ENCODE peak calls at places on chromosomes 11 and 22, in nine cellular contexts. T, I, D, P, Z, H, N, R and M are unnamed samples.

GRCh38 chr11:3745161-3745560 is 52.2 kb downstream of the NUP98 start:
- DNase-seq in T (no peak), I (peak), D (no peak), P (no peak), Z (no peak), H (no peak), N (no peak), R (no peak), M (no peak)

GRCh38 chr11:57778318-57779037 is 16.9 kb downstream of the CTNND1 start:
- DNase-seq in T (peak), I (peak), D (peak), P (peak), Z (peak), H (peak), N (peak), R (peak), M (no peak)

GRCh38 chr22:24006914-24007214 is 1.6 kb upstream of the GSTT4 start:
- DNase-seq in T (no peak), I (no peak), D (no peak), P (no peak), Z (no peak), H (no peak), N (no peak), R (no peak), M (no peak)

GRCh38 chr22:29030016-29030617 is 31.5 kb downstream of the C22orf31 start:
- DNase-seq in T (no peak), I (peak), D (no peak), P (no peak), Z (no peak), H (no peak), N (peak), R (no peak), M (no peak)

GRCh38 chr11:17898782-17899181 is 114.1 kb downstream of the SERGEF start:
- DNase-seq in T (no peak), I (no peak), D (peak), P (no peak), Z (no peak), H (no peak), N (no peak), R (no peak), M (no peak)

GRCh38 chr11:45926536-45927331 is 4.3 kb downstream of the LARGE2 start:
- DNase-seq in T (no peak), I (no peak), D (no peak), P (no peak), Z (no peak), H (no peak), N (no peak), R (peak), M (no peak)

GRCh38 chr11:8726395-8726794 is 43.8 kb downstream of the RPL27A start:
- DNase-seq in T (no peak), I (no peak), D (no peak), P (no peak), Z (no peak), H (no peak), N (no peak), R (peak), M (no peak)

GRCh38 chr11:9756878-9757277 is 93.0 kb downstream of the SWAP70 start:
- DNase-seq in T (no peak), I (no peak), D (no peak), P (no peak), Z (no peak), H (no peak), N (no peak), R (no peak), M (no peak)

GRCh38 chr22:36506637-36507517 is at the start of gene FOXRED2:
- DNase-seq in T (peak), I (peak), D (peak), P (peak), Z (no peak), H (peak), N (no peak), R (peak), M (peak)

GRCh38 chr11:124672531-124673215 is 866 bp downstream of the SIAE start:
- DNase-seq in T (no peak), I (no peak), D (no peak), P (no peak), Z (no peak), H (no peak), N (no peak), R (no peak), M (no peak)

GRCh38 chr22:39482768-39483167 is 19.3 kb upstream of the MIEF1 start:
- DNase-seq in T (no peak), I (no peak), D (no peak), P (no peak), Z (peak), H (no peak), N (no peak), R (peak), M (no peak)

GRCh38 chr22:31291716-31292644 is at the start of gene PIK3IP1:
- DNase-seq in T (peak), I (peak), D (peak), P (peak), Z (no peak), H (peak), N (peak), R (peak), M (peak)

GRCh38 chr11:34654491-34655334 is 33.8 kb downstream of the EHF start:
- DNase-seq in T (no peak), I (no peak), D (peak), P (peak), Z (no peak), H (no peak), N (peak), R (no peak), M (no peak)

GRCh38 chr11:115244758-115245157 is 259.5 kb downstream of the CADM1 start:
- DNase-seq in T (no peak), I (no peak), D (no peak), P (no peak), Z (no peak), H (no peak), N (no peak), R (no peak), M (no peak)

DNA sequence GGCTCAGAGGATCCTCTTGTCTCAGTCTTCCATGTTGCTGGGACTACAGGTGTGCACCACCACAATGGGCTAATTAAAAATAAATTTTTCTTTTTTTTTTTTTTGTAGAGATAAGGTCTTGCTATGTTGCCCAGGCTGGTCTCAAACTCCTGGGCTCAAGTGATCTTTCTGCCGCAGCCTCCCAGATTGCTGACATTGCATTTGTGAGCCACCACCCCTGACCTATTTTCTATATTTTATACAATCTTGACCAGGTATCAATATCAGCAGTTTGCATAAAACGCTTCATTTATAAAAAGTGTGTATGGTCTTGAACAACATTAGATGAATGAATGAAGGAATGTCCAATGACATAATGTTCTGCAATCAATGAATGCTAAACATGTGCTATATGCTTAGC is 9.1 kb upstream of the STX3 start:
- DNase-seq in T (no peak), I (no peak), D (no peak), P (no peak), Z (no peak), H (no peak), N (no peak), R (no peak), M (no peak)
- TF ChIP-seq CTCF in T (no peak), I (no peak), D (no peak), P (no peak), Z (no peak), H (no peak), N (no peak), R (no peak), M (no peak)

DNA sequence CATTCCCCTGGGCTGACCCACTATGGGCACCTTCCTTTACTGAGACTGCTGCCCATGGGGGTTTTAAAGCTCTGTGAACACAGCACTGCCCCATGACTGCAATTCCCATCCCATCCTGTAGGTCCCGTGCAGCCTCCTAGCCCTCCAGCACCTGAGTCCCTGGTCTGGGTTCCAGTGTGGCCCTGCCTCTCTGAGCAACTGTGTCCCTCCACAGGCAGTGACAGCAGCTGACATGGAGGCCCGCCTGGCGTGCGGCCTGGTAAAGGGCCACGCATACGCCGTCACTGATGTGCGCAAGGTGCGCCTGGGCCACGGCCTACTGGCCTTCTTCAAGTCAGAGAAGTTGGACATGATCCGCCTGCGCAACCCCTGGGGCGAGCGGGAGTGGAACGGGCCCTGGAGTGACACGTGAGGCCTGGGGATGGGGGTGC is 12.6 kb downstream of the OMP start:
- DNase-seq in T (no peak), I (no peak), D (peak), P (peak), Z (no peak), H (no peak), N (no peak), R (no peak), M (peak)
- TF ChIP-seq CTCF in T (no peak), I (no peak), D (peak), P (peak), Z (peak), H (no peak), N (no peak), R (peak), M (peak)

GRCh38 chr22:27431896-27432295 is 369.7 kb downstream of the MN1 start:
- DNase-seq in T (no peak), I (no peak), D (no peak), P (no peak), Z (no peak), H (no peak), N (no peak), R (no peak), M (no peak)

GRCh38 chr22:27430799-27431480 is 370.6 kb downstream of the MN1 start:
- DNase-seq in T (no peak), I (no peak), D (no peak), P (no peak), Z (no peak), H (no peak), N (no peak), R (no peak), M (no peak)

GRCh38 chr22:27434898-27435297 is 366.7 kb downstream of the MN1 start:
- DNase-seq in T (no peak), I (no peak), D (no peak), P (no peak), Z (no peak), H (no peak), N (no peak), R (no peak), M (no peak)

GRCh38 chr22:27435839-27436581 is 365.5 kb downstream of the MN1 start:
- DNase-seq in T (peak), I (no peak), D (no peak), P (no peak), Z (no peak), H (peak), N (no peak), R (no peak), M (no peak)

DNA sequence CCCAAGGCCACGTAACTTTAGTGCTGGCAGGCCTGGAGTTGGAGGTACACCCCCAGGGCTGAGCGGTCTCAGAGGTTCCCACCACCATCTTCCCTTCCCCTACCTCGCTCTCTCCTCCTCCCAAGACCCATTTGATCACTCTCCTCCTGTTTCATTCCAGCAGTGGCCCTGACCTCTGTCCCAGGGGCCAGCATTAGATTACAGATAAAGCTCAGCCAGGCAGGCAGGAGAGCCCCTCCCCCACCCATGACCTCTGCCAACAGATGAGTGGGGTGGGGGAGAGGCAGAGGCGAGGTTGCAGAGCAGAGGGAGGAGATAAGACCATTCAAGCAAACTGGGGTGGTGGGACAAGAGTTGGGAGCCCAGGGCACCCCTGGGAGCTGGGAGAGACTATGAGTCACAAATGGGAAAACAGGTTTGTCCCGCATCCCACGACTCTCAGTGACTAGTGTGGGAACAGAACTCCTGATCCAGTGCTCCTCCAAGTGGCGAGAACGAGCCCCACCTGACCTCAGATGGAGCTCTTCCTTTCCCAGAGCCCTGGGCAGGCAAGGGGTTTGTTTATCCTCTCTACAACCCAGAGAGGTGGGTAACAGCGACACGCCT is 367.9 kb downstream of the MN1 start:
- DNase-seq in T (peak), I (no peak), D (no peak), P (no peak), Z (no peak), H (no peak), N (no peak), R (no peak), M (no peak)
- TF ChIP-seq CTCF in T (no peak), I (no peak), D (no peak), P (no peak), Z (no peak), H (no peak), N (no peak), R (no peak), M (no peak)

GRCh38 chr11:66258473-66258893 is 10.0 kb upstream of the RAB1B start:
- DNase-seq in T (no peak), I (no peak), D (no peak), P (no peak), Z (no peak), H (no peak), N (no peak), R (no peak), M (no peak)
- TF ChIP-seq CTCF in T (peak), I (peak), D (no peak), P (no peak), Z (peak), H (no peak), N (no peak), R (no peak), M (peak)

GRCh38 chr22:48491451-48491941 is 1336.2 kb downstream of the BRD1 start:
- DNase-seq in T (no peak), I (no peak), D (no peak), P (no peak), Z (no peak), H (no peak), N (no peak), R (peak), M (no peak)

GRCh38 chr22:48488611-48489456 is 1338.8 kb downstream of the BRD1 start:
- DNase-seq in T (peak), I (no peak), D (peak), P (no peak), Z (no peak), H (peak), N (no peak), R (peak), M (no peak)

GRCh38 chr22:48490513-48491411 is 1336.9 kb downstream of the BRD1 start:
- DNase-seq in T (no peak), I (no peak), D (no peak), P (no peak), Z (no peak), H (no peak), N (no peak), R (peak), M (peak)

GRCh38 chr22:48488149-48488551 is 1339.5 kb downstream of the BRD1 start:
- DNase-seq in T (no peak), I (no peak), D (no peak), P (no peak), Z (no peak), H (no peak), N (no peak), R (no peak), M (no peak)

DNA sequence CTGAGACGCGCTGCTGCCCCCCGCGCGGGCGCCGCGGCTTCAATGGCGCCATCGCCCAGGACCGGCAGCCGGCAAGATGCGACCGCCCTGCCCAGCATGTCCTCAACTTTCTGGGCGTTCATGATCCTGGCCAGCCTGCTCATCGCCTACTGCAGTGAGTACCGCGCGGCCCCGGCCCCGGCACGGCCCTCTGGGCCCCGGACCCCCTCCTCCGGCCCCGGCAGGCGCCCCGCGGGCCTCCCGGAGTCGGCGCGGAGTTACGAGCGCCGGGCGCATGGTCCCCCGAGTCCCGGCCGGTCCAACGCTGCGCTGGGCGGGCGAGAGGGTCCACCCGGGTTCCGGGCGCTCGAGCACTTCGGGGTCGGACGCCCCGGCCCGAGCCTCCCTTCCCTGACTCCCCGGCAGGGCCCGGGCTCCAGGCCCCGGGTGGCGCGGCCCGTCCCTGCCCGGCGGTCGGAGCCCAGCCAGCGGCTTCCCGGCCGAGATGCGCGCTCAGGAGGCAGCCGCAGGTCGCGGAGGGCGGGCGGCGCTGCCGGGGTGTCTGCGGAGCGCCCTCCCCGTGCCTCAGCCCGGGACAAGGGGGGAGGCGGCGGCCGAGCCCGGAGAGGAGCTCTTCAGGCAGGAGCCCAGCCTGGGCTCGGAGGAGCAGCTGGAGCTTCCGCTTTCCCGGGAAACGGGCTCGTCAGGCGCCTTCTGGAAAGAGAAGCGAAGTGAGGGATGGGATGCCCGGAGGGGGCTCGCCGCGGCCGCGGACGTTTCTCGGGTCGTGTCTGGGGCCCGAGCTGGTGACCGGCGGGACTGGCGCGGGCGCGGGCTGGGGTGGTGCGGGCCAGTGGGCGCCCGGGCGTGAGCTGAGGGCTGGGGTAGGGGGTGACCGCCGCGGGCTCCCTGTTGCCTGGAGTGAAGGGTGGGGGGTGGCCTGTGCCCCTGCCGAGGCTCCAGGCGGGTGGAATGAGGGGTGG is 1337.8 kb downstream of the BRD1 start:
- DNase-seq in T (peak), I (no peak), D (no peak), P (no peak), Z (no peak), H (peak), N (no peak), R (peak), M (peak)
- TF ChIP-seq CTCF in T (no peak), I (no peak), D (no peak), P (no peak), Z (no peak), H (no peak), N (no peak), R (no peak), M (peak)

GRCh38 chr11:118434123-118434552 is 2.2 kb upstream of the KMT2A start:
- DNase-seq in T (no peak), I (no peak), D (no peak), P (no peak), Z (no peak), H (no peak), N (no peak), R (no peak), M (no peak)

GRCh38 chr11:118435893-118436624 is at the start of gene KMT2A:
- DNase-seq in T (peak), I (peak), D (peak), P (peak), Z (no peak), H (peak), N (peak), R (peak), M (peak)

GRCh38 chr11:118436639-118437045 is 350 bp downstream of the KMT2A start:
- DNase-seq in T (peak), I (peak), D (peak), P (peak), Z (no peak), H (no peak), N (no peak), R (no peak), M (no peak)

GRCh38 chr11:118435233-118435892 is 929 bp upstream of the KMT2A start:
- DNase-seq in T (peak), I (peak), D (peak), P (peak), Z (no peak), H (peak), N (peak), R (peak), M (no peak)

GRCh38 chr11:118434553-118435232 is 1.6 kb upstream of the KMT2A start:
- DNase-seq in T (peak), I (peak), D (peak), P (peak), Z (no peak), H (peak), N (no peak), R (peak), M (no peak)
- TF ChIP-seq CTCF in T (no peak), I (no peak), D (no peak), P (no peak), Z (no peak), H (no peak), N (no peak), R (no peak), M (peak)